ENCODE peak calls at places on chromosomes 7 and 10, in seven cellular contexts. One of them, this sample, is unnamed.

GRCh38 chr10:112223725-112224124 is 40.2 kb upstream of the GPAM start:
- DNase-seq in psoas muscle: no peak
- DNase-seq in fibroblast of lung: no peak
- DNase-seq in left ventricle myocardium inferior: no peak
- DNase-seq in stomach: no peak
- DNase-seq in heart right ventricle: no peak
- DNase-seq in endothelial cell of umbilical vein: peak
- DNase-seq in this sample: no peak

GRCh38 chr7:135690566-135690965 is 28.3 kb downstream of the STMP1 start:
- DNase-seq in psoas muscle: no peak
- DNase-seq in fibroblast of lung: peak
- DNase-seq in left ventricle myocardium inferior: no peak
- DNase-seq in stomach: no peak
- DNase-seq in heart right ventricle: no peak
- DNase-seq in endothelial cell of umbilical vein: peak
- DNase-seq in this sample: no peak

GRCh38 chr7:46716926-46717325 is 795.9 kb upstream of the IGFBP3 start:
- DNase-seq in psoas muscle: no peak
- DNase-seq in fibroblast of lung: no peak
- DNase-seq in left ventricle myocardium inferior: no peak
- DNase-seq in stomach: no peak
- DNase-seq in heart right ventricle: no peak
- DNase-seq in endothelial cell of umbilical vein: peak
- DNase-seq in this sample: no peak

GRCh38 chr7:24701899-24702235 is 55.4 kb downstream of the GSDME start:
- DNase-seq in psoas muscle: no peak
- DNase-seq in fibroblast of lung: no peak
- DNase-seq in left ventricle myocardium inferior: no peak
- DNase-seq in stomach: no peak
- DNase-seq in heart right ventricle: no peak
- DNase-seq in endothelial cell of umbilical vein: no peak
- DNase-seq in this sample: no peak

GRCh38 chr10:44468965-44469364 is 84.1 kb upstream of the CXCL12 start:
- DNase-seq in psoas muscle: no peak
- DNase-seq in fibroblast of lung: no peak
- DNase-seq in left ventricle myocardium inferior: no peak
- DNase-seq in stomach: no peak
- DNase-seq in heart right ventricle: no peak
- DNase-seq in endothelial cell of umbilical vein: no peak
- DNase-seq in this sample: no peak

GRCh38 chr7:15594461-15594860 is 32.6 kb upstream of the AGMO start:
- DNase-seq in psoas muscle: no peak
- DNase-seq in fibroblast of lung: no peak
- DNase-seq in left ventricle myocardium inferior: no peak
- DNase-seq in stomach: no peak
- DNase-seq in heart right ventricle: no peak
- DNase-seq in endothelial cell of umbilical vein: no peak
- DNase-seq in this sample: no peak

GRCh38 chr7:26078437-26079362 is 73.3 kb upstream of the NFE2L3 start:
- DNase-seq in psoas muscle: peak
- DNase-seq in fibroblast of lung: peak
- DNase-seq in left ventricle myocardium inferior: peak
- DNase-seq in stomach: peak
- DNase-seq in heart right ventricle: peak
- DNase-seq in endothelial cell of umbilical vein: peak
- DNase-seq in this sample: peak

GRCh38 chr7:133854739-133855138 is 272.4 kb upstream of the LRGUK start:
- DNase-seq in psoas muscle: no peak
- DNase-seq in fibroblast of lung: peak
- DNase-seq in left ventricle myocardium inferior: no peak
- DNase-seq in stomach: no peak
- DNase-seq in heart right ventricle: no peak
- DNase-seq in endothelial cell of umbilical vein: peak
- DNase-seq in this sample: no peak

GRCh38 chr7:34341331-34341730 is 316.7 kb upstream of the NPSR1 start:
- DNase-seq in psoas muscle: no peak
- DNase-seq in fibroblast of lung: peak
- DNase-seq in left ventricle myocardium inferior: no peak
- DNase-seq in stomach: no peak
- DNase-seq in heart right ventricle: no peak
- DNase-seq in endothelial cell of umbilical vein: peak
- DNase-seq in this sample: no peak

GRCh38 chr10:84204122-84204521 is 9.8 kb downstream of the CDHR1 start:
- DNase-seq in psoas muscle: no peak
- DNase-seq in fibroblast of lung: no peak
- DNase-seq in left ventricle myocardium inferior: no peak
- DNase-seq in stomach: no peak
- DNase-seq in heart right ventricle: no peak
- DNase-seq in endothelial cell of umbilical vein: no peak
- DNase-seq in this sample: no peak

GRCh38 chr10:85311599-85312337 is 983.4 kb downstream of the CCSER2 start:
- DNase-seq in psoas muscle: no peak
- DNase-seq in fibroblast of lung: no peak
- DNase-seq in left ventricle myocardium inferior: no peak
- DNase-seq in stomach: no peak
- DNase-seq in heart right ventricle: no peak
- DNase-seq in endothelial cell of umbilical vein: no peak
- DNase-seq in this sample: no peak

GRCh38 chr7:128734777-128735342 is 4.3 kb upstream of the CALU start:
- DNase-seq in psoas muscle: no peak
- DNase-seq in fibroblast of lung: no peak
- DNase-seq in left ventricle myocardium inferior: no peak
- DNase-seq in stomach: no peak
- DNase-seq in heart right ventricle: no peak
- DNase-seq in endothelial cell of umbilical vein: no peak
- DNase-seq in this sample: no peak

GRCh38 chr10:31399631-31400030 is 80.6 kb downstream of the ZEB1 start:
- DNase-seq in psoas muscle: peak
- DNase-seq in fibroblast of lung: peak
- DNase-seq in left ventricle myocardium inferior: peak
- DNase-seq in stomach: no peak
- DNase-seq in heart right ventricle: peak
- DNase-seq in endothelial cell of umbilical vein: no peak
- DNase-seq in this sample: no peak

GRCh38 chr10:31036209-31036608 is 4.5 kb upstream of the ZNF438 start:
- DNase-seq in psoas muscle: no peak
- DNase-seq in fibroblast of lung: peak
- DNase-seq in left ventricle myocardium inferior: no peak
- DNase-seq in stomach: no peak
- DNase-seq in heart right ventricle: no peak
- DNase-seq in endothelial cell of umbilical vein: peak
- DNase-seq in this sample: no peak

GRCh38 chr7:37332218-37333016 is 116.2 kb downstream of the ELMO1 start:
- DNase-seq in psoas muscle: no peak
- DNase-seq in fibroblast of lung: no peak
- DNase-seq in left ventricle myocardium inferior: no peak
- DNase-seq in stomach: no peak
- DNase-seq in heart right ventricle: no peak
- DNase-seq in endothelial cell of umbilical vein: peak
- DNase-seq in this sample: no peak

GRCh38 chr7:98252655-98253054 is 623 bp upstream of the TECPR1 start:
- DNase-seq in psoas muscle: no peak
- DNase-seq in fibroblast of lung: peak
- DNase-seq in left ventricle myocardium inferior: no peak
- DNase-seq in stomach: no peak
- DNase-seq in heart right ventricle: no peak
- DNase-seq in endothelial cell of umbilical vein: no peak
- DNase-seq in this sample: no peak
- H3K27ac ChIP-seq in psoas muscle: peak
- H3K27ac ChIP-seq in fibroblast of lung: peak
- H3K27ac ChIP-seq in left ventricle myocardium inferior: peak
- H3K27ac ChIP-seq in stomach: peak
- H3K27ac ChIP-seq in heart right ventricle: peak
- H3K27ac ChIP-seq in endothelial cell of umbilical vein: peak
- H3K27ac ChIP-seq in this sample: peak

GRCh38 chr10:104299031-104299904 is 30.3 kb downstream of the GSTO2 start:
- DNase-seq in psoas muscle: no peak
- DNase-seq in fibroblast of lung: peak
- DNase-seq in left ventricle myocardium inferior: no peak
- DNase-seq in stomach: no peak
- DNase-seq in heart right ventricle: no peak
- DNase-seq in endothelial cell of umbilical vein: peak
- DNase-seq in this sample: no peak

GRCh38 chr10:104296687-104297436 is 27.9 kb downstream of the GSTO2 start:
- DNase-seq in psoas muscle: no peak
- DNase-seq in fibroblast of lung: no peak
- DNase-seq in left ventricle myocardium inferior: no peak
- DNase-seq in stomach: no peak
- DNase-seq in heart right ventricle: no peak
- DNase-seq in endothelial cell of umbilical vein: no peak
- DNase-seq in this sample: no peak

GRCh38 chr10:104300002-104300735 is 31.2 kb downstream of the GSTO2 start:
- DNase-seq in psoas muscle: no peak
- DNase-seq in fibroblast of lung: peak
- DNase-seq in left ventricle myocardium inferior: no peak
- DNase-seq in stomach: no peak
- DNase-seq in heart right ventricle: no peak
- DNase-seq in endothelial cell of umbilical vein: peak
- DNase-seq in this sample: no peak

GRCh38 chr10:104300736-104301292 is 31.8 kb downstream of the GSTO2 start:
- DNase-seq in psoas muscle: peak
- DNase-seq in fibroblast of lung: peak
- DNase-seq in left ventricle myocardium inferior: peak
- DNase-seq in stomach: peak
- DNase-seq in heart right ventricle: peak
- DNase-seq in endothelial cell of umbilical vein: peak
- DNase-seq in this sample: no peak

DNA sequence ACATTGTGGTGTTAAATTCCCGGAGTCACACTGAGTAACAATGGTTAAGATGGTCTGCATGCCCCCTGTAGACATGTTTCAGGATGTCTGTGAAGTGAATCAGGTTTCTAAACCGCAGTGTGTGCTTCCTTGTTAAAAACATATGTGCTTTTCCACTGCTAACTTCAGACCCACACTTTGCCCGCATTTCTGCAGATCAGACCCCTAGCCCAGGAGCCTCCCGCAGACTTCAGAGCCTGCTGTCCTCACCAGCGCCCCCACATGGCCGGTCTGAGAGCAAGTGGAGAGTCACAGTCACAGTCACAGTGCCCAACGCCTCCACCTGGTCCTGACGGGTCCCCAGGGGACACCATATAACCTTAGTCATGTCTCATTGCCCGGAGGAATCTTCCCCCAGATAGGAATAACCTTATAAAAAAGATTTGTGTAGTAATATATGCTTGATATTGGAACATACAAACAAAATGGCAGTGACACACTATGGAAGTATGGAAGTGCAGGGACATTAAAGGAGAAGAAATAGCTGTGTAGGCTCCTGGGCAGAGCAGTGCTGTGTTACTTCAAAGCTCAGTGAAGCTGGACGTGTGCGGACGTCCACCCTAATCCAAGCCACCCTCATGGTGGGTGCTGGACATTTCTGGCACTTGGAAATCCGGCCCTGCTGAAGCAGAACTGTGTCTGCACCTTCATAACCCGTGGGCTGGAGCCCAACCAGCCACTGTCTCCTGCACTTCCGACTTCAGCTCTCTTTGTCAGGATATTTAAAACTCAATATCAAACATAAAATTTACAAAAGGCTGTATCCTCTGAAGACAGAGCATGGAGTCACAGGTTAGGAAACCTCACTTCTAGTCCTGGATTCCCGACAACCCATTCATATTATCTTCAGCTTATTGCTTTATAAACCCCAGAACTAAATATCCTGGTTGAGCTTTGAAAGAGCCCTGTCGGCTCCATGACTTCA is 29.0 kb downstream of the GSTO2 start:
- DNase-seq in psoas muscle: no peak
- DNase-seq in fibroblast of lung: peak
- DNase-seq in left ventricle myocardium inferior: peak
- DNase-seq in stomach: no peak
- DNase-seq in heart right ventricle: no peak
- DNase-seq in endothelial cell of umbilical vein: no peak
- DNase-seq in this sample: no peak
- TF ChIP-seq CTCF in psoas muscle: no peak
- TF ChIP-seq CTCF in fibroblast of lung: peak
- TF ChIP-seq CTCF in left ventricle myocardium inferior: peak
- TF ChIP-seq CTCF in stomach: no peak
- TF ChIP-seq CTCF in heart right ventricle: peak
- TF ChIP-seq CTCF in endothelial cell of umbilical vein: peak
- TF ChIP-seq CTCF in this sample: no peak

DNA sequence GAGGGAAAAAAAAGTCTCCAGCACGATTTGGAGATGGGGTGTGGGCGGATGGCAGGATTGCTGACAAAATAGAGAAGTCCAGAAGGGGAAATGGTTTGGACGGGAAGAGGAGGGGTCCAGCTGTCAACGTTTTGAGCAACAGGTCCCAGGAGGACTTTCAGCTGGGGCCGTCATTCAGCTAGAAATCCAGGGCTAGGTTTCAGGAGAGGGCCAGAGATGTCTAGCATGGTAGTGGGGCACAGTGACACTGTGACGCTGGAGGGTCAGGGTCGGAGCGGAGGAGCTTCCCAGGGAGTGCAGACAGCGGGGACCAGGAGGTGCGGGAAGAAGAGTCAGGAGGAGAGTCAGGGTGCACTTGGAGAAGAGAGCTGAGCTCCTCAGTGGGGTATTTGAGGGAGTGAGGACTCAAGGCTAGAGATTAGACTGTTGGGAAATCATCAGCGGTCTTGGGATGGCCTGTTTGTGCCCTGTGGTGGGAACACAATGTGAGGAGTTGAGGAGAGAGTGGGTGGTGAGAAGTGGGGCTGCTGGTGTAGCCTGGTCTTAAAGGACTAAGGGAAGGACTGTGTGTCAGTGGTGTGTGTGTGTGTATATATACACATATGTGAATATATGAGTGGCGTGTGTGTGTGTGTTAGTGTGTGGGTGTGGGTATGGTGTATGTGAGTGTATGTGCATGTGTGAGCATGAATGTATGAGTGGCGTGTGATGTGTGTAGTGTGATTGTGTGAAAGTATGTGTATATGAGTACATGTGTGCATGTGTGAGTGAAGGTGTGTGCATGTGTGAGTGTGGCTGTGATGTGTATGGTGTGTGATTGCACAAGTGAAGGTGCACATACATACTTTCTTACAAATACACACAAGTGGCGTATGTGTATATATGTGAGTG is 3.8 kb downstream of the ZYX start:
- DNase-seq in psoas muscle: peak
- DNase-seq in fibroblast of lung: no peak
- DNase-seq in left ventricle myocardium inferior: no peak
- DNase-seq in stomach: no peak
- DNase-seq in heart right ventricle: no peak
- DNase-seq in endothelial cell of umbilical vein: no peak
- DNase-seq in this sample: no peak
- H3K27ac ChIP-seq in psoas muscle: peak
- H3K27ac ChIP-seq in fibroblast of lung: peak
- H3K27ac ChIP-seq in left ventricle myocardium inferior: peak
- H3K27ac ChIP-seq in stomach: peak
- H3K27ac ChIP-seq in heart right ventricle: peak
- H3K27ac ChIP-seq in endothelial cell of umbilical vein: peak
- H3K27ac ChIP-seq in this sample: peak

GRCh38 chr7:151076863-151077704 is 3.5 kb downstream of the FASTK start:
- DNase-seq in psoas muscle: no peak
- DNase-seq in fibroblast of lung: no peak
- DNase-seq in left ventricle myocardium inferior: no peak
- DNase-seq in stomach: peak
- DNase-seq in heart right ventricle: no peak
- DNase-seq in endothelial cell of umbilical vein: no peak
- DNase-seq in this sample: peak
- TF ChIP-seq CTCF in psoas muscle: no peak
- TF ChIP-seq CTCF in fibroblast of lung: peak
- TF ChIP-seq CTCF in left ventricle myocardium inferior: peak
- TF ChIP-seq CTCF in stomach: peak
- TF ChIP-seq CTCF in heart right ventricle: peak
- TF ChIP-seq CTCF in endothelial cell of umbilical vein: peak
- TF ChIP-seq CTCF in this sample: no peak

This sample was measured in left lung.